ENCODE peak calls at places on chromosomes 6 and 20, in nine cellular contexts. C is heart left ventricle; Y is thoracic aorta; X is effector CD4-positive, alpha-beta T cell; F is NCI-H1417; M is GOT3; V is GM23248; W is Kasumi-1; K is activated CD4-positive, alpha-beta T cell treated with anti-CD3 and anti-CD28 coated beads for 48 hours. U is an unnamed sample.

GRCh38 chr6:144284753-144285547 is at the start of gene UTRN:
- DNase-seq in C (peak; percentile 88), Y (peak; percentile 18), X (peak; percentile 9), F (peak; percentile 63), M (peak; percentile 48), V (peak; percentile 93), W (peak; percentile 88), K (peak; percentile 65), U (peak; percentile 85)

GRCh38 chr6:162226810-162227209 is 500.8 kb downstream of the PRKN start:
- DNase-seq in C (no peak), Y (no peak), X (no peak), F (no peak), M (no peak), V (no peak), W (no peak), K (no peak), U (peak; percentile 23)

GRCh38 chr20:2709205-2709981 is 16.8 kb downstream of the EBF4 start:
- DNase-seq in C (no peak), Y (no peak), X (no peak), F (no peak), M (no peak), V (no peak), W (no peak), K (no peak), U (no peak)

GRCh38 chr6:44456070-44456965 is 68.8 kb downstream of the CDC5L start:
- DNase-seq in C (no peak), Y (no peak), X (peak; percentile 18), F (peak; percentile 49), M (no peak), V (peak; percentile 83), W (peak; percentile 68), K (peak; percentile 61), U (no peak)

GRCh38 chr20:45409531-45410272 is 1.6 kb downstream of the DBNDD2 start:
- DNase-seq in C (no peak), Y (no peak), X (no peak), F (no peak), M (no peak), V (no peak), W (no peak), K (no peak), U (no peak)

GRCh38 chr6:41073968-41074691 is 1.4 kb downstream of the NFYA start:
- DNase-seq in C (no peak), Y (no peak), X (no peak), F (no peak), M (no peak), V (peak; percentile 86), W (peak; percentile 66), K (no peak), U (no peak)

GRCh38 chr6:134534708-134535149 is 216.8 kb upstream of the SGK1 start:
- DNase-seq in C (no peak), Y (no peak), X (no peak), F (no peak), M (no peak), V (peak; percentile 74), W (no peak), K (peak; percentile 23), U (no peak)

GRCh38 chr6:21885532-21886089 is 292.1 kb downstream of the SOX4 start:
- DNase-seq in C (peak; percentile 25), Y (peak; percentile 21), X (no peak), F (no peak), M (peak; percentile 6), V (peak; percentile 90), W (no peak), K (no peak), U (peak; percentile 48)

GRCh38 chr6:12266571-12266970 is 23.6 kb upstream of the EDN1 start:
- DNase-seq in C (no peak), Y (no peak), X (no peak), F (no peak), M (no peak), V (peak; percentile 83), W (peak; percentile 79), K (no peak), U (no peak)

GRCh38 chr20:24950836-24951525 is 1.9 kb downstream of the CST7 start:
- DNase-seq in C (no peak), Y (no peak), X (no peak), F (no peak), M (no peak), V (peak; percentile 39), W (no peak), K (no peak), U (no peak)

GRCh38 chr20:38252292-38253288 is 7.9 kb downstream of the KIAA1755 start:
- DNase-seq in C (no peak), Y (no peak), X (no peak), F (no peak), M (no peak), V (no peak), W (no peak), K (no peak), U (no peak)

GRCh38 chr20:6489361-6490154 is 277.9 kb upstream of the BMP2 start:
- DNase-seq in C (no peak), Y (no peak), X (no peak), F (peak; percentile 32), M (no peak), V (no peak), W (peak; percentile 47), K (no peak), U (no peak)

GRCh38 chr20:47389867-47390347 is 33.4 kb upstream of the ZMYND8 start:
- DNase-seq in C (no peak), Y (no peak), X (no peak), F (no peak), M (no peak), V (peak; percentile 77), W (no peak), K (no peak), U (no peak)

GRCh38 chr20:54255157-54255556 is 47.3 kb downstream of the PFDN4 start:
- DNase-seq in C (no peak), Y (no peak), X (no peak), F (no peak), M (no peak), V (peak; percentile 74), W (no peak), K (no peak), U (no peak)

GRCh38 chr20:23164176-23164601 is 78.1 kb upstream of the CD93 start:
- DNase-seq in C (no peak), Y (no peak), X (no peak), F (no peak), M (no peak), V (no peak), W (no peak), K (no peak), U (no peak)

GRCh38 chr6:29655658-29656057 is 1.2 kb upstream of the MOG start:
- DNase-seq in C (no peak), Y (no peak), X (no peak), F (no peak), M (no peak), V (no peak), W (no peak), K (no peak), U (no peak)

GRCh38 chr20:23445596-23446217 is 6.2 kb downstream of the CSTL1 start:
- DNase-seq in C (no peak), Y (no peak), X (no peak), F (no peak), M (no peak), V (peak; percentile 90), W (no peak), K (no peak), U (no peak)